ENCODE peak calls at places on chromosomes 7 and 10, in five cellular contexts. S, X, K, V and H are unnamed samples.
A peak's percentile ranks its signal among the peaks of the same experiment; 100 is the strongest.

GRCh38 chr7:82678259-82678658 is 234.7 kb upstream of the CACNA2D1 start:
- DNase-seq in K (no peak), V (no peak), X (no peak), S (no peak), H (no peak)

GRCh38 chr10:72031706-72032105 is 56.6 kb downstream of the SPOCK2 start:
- DNase-seq in V (no peak), X (no peak), K (no peak), S (no peak), H (no peak)

GRCh38 chr10:23525406-23525805 is 86.5 kb downstream of the OTUD1 start:
- DNase-seq in K (no peak), V (no peak), S (peak; percentile 7), X (no peak), H (peak; percentile 13)

GRCh38 chr10:20004087-20004523 is 187.9 kb downstream of the PLXDC2 start:
- DNase-seq in K (no peak), S (no peak), V (no peak), X (no peak), H (no peak)

GRCh38 chr10:21372651-21373410 is 152.7 kb downstream of the SKIDA1 start:
- DNase-seq in V (peak; percentile 32), S (peak; percentile 59), X (no peak), K (no peak), H (peak; percentile 56)

GRCh38 chr7:99267530-99268360 is 4.9 kb upstream of the MYH16 start:
- DNase-seq in V (no peak), S (peak; percentile 68), K (no peak), X (no peak), H (no peak)

GRCh38 chr10:127215882-127216281 is 19.5 kb upstream of the INSYN2A start:
- DNase-seq in S (no peak), X (no peak), K (no peak), V (no peak), H (no peak)

GRCh38 chr7:110179037-110179436 is 911.9 kb upstream of the LRRN3 start:
- DNase-seq in K (no peak), S (no peak), V (no peak), X (no peak), H (no peak)

GRCh38 chr10:3749597-3750351 is 35.2 kb downstream of the KLF6 start:
- DNase-seq in V (no peak), X (no peak), K (no peak), S (no peak), H (no peak)

GRCh38 chr10:89392974-89393373 is 551 bp downstream of the IFIT1 start:
- DNase-seq in X (no peak), S (peak; percentile 73), V (no peak), K (no peak), H (no peak)

GRCh38 chr7:115116773-115117715 is 195.2 kb downstream of the MDFIC start:
- DNase-seq in X (no peak), K (no peak), V (no peak), S (peak; percentile 81), H (no peak)

GRCh38 chr7:116952640-116953371 is 495 bp upstream of the ST7 start:
- DNase-seq in V (no peak), S (no peak), X (no peak), K (peak; percentile 8), H (peak; percentile 18)

GRCh38 chr7:121714559-121715303 is 158.2 kb upstream of the PTPRZ1 start:
- DNase-seq in X (no peak), K (no peak), S (no peak), V (no peak), H (peak; percentile 62)

GRCh38 chr10:78148564-78148963 is 114.9 kb downstream of the RPS24 start:
- DNase-seq in V (no peak), S (no peak), X (no peak), K (no peak), H (no peak)

GRCh38 chr7:135716677-135717238 is 11.2 kb downstream of the SLC13A4 start:
- DNase-seq in S (no peak), K (no peak), X (no peak), V (no peak), H (no peak)

GRCh38 chr7:106031271-106032029 is 68.4 kb downstream of the CDHR3 start:
- DNase-seq in X (no peak), K (no peak), S (no peak), V (no peak), H (no peak)

GRCh38 chr7:132240262-132240661 is 336.0 kb downstream of the PLXNA4 start:
- DNase-seq in X (no peak), K (no peak), S (no peak), V (no peak), H (peak; percentile 80)

GRCh38 chr10:30645340-30645827 is 15.8 kb upstream of the LYZL2 start:
- DNase-seq in K (no peak), S (no peak), X (no peak), V (no peak), H (no peak)

GRCh38 chr10:60955957-60956425 is 12.0 kb upstream of the RHOBTB1 start:
- DNase-seq in S (peak; percentile 51), V (no peak), K (no peak), X (no peak), H (no peak)

GRCh38 chr10:118139321-118139720 is 92.6 kb upstream of the RAB11FIP2 start:
- DNase-seq in S (peak; percentile 31), K (no peak), V (no peak), X (no peak), H (no peak)

GRCh38 chr10:49768329-49768728 is 6.2 kb upstream of the OGDHL start:
- DNase-seq in X (no peak), K (no peak), V (no peak), S (no peak), H (no peak)

GRCh38 chr7:30445770-30446169 is 32.8 kb downstream of the NOD1 start:
- DNase-seq in X (peak; percentile 44), V (peak; percentile 50), K (peak; percentile 49), S (no peak), H (peak; percentile 78)

GRCh38 chr7:116598278-116598677 is 73.4 kb downstream of the CAV1 start:
- DNase-seq in V (no peak), K (no peak), X (no peak), S (no peak), H (no peak)

GRCh38 chr7:35036361-35037171 is 719 bp downstream of the DPY19L1 start:
- DNase-seq in K (peak; percentile 4), S (peak; percentile 36), V (peak; percentile 46), X (peak; percentile 39), H (peak; percentile 69)

GRCh38 chr7:108226723-108227359 is 96.7 kb upstream of the LAMB4 start:
- DNase-seq in X (no peak), K (no peak), V (no peak), S (peak; percentile 77), H (no peak)

GRCh38 chr7:82435769-82436168 is 7.8 kb downstream of the CACNA2D1 start:
- DNase-seq in S (no peak), K (no peak), V (no peak), X (no peak), H (no peak)

GRCh38 chr7:151008143-151008510 is 16.2 kb downstream of the ATG9B start:
- DNase-seq in K (no peak), S (no peak), V (peak; percentile 65), X (no peak), H (no peak)